ENCODE peak calls at places on chromosomes 1 and 21, in ten cellular contexts. L is CD4-positive, alpha-beta T cell; H is hippocampal formation; D is fibroblast of pulmonary artery; N is ELR; B is GF-D8; M is stomach; E is HFF-Myc; A is T-helper 17 cell; U is foreskin fibroblast. S is an unnamed sample.

GRCh38 chr1:48581256-48581655 is 109.3 kb upstream of the SPATA6 start:
- DNase-seq in L (no peak), H (no peak), D (no peak), N (no peak), B (no peak), M (no peak), E (no peak), A (no peak), U (no peak), S (no peak)

GRCh38 chr21:45327458-45328197 is 39.9 kb upstream of the POFUT2 start:
- DNase-seq in L (no peak), H (no peak), D (no peak), N (no peak), B (no peak), M (no peak), E (no peak), A (no peak), U (no peak), S (no peak)

GRCh38 chr1:34946211-34946610 is 16.8 kb upstream of the DLGAP3 start:
- DNase-seq in L (no peak), H (no peak), D (no peak), N (no peak), B (no peak), M (no peak), E (no peak), A (no peak), U (no peak), S (no peak)

GRCh38 chr1:19814681-19815503 is at the start of gene RNF186:
- DNase-seq in L (no peak), H (no peak), D (no peak), N (no peak), B (no peak), M (peak; percentile 90), E (no peak), A (no peak), U (no peak), S (no peak)

GRCh38 chr1:215399787-215400186 is 167.3 kb upstream of the KCTD3 start:
- DNase-seq in L (no peak), H (no peak), D (no peak), N (no peak), B (no peak), M (no peak), E (no peak), A (no peak), U (no peak), S (no peak)

GRCh38 chr1:181064030-181064594 is 24.4 kb upstream of the IER5 start:
- DNase-seq in L (no peak), H (no peak), D (no peak), N (no peak), B (no peak), M (no peak), E (no peak), A (no peak), U (no peak), S (no peak)

GRCh38 chr1:233639611-233640010 is 25.7 kb downstream of the KCNK1 start:
- DNase-seq in L (no peak), H (no peak), D (no peak), N (no peak), B (no peak), M (no peak), E (no peak), A (no peak), U (no peak), S (no peak)

GRCh38 chr1:84687703-84688460 is 2.4 kb downstream of the SSX2IP start:
- DNase-seq in L (no peak), H (no peak), D (no peak), N (peak; percentile 36), B (no peak), M (no peak), E (no peak), A (no peak), U (peak; percentile 78), S (peak; percentile 60)

GRCh38 chr1:51372561-51372960 is 42.2 kb upstream of the TTC39A start:
- DNase-seq in L (no peak), H (no peak), D (no peak), N (no peak), B (no peak), M (no peak), E (no peak), A (no peak), U (no peak), S (no peak)

GRCh38 chr1:222815367-222815765 is 527 bp downstream of the DISP1 start:
- DNase-seq in L (peak; percentile 34), H (no peak), D (peak; percentile 33), N (peak; percentile 76), B (no peak), M (no peak), E (no peak), A (no peak), U (peak; percentile 69), S (no peak)

GRCh38 chr1:40783001-40783905 is at the start of gene KCNQ4:
- DNase-seq in L (no peak), H (no peak), D (no peak), N (peak; percentile 37), B (no peak), M (peak; percentile 77), E (no peak), A (no peak), U (peak; percentile 56), S (no peak)